ENCODE peak calls at places on chromosomes 4 and X, in ten cellular contexts. O, T, D, Y, V, J, X, B, S and H are unnamed samples.

GRCh38 chrX:15310117-15310516 is 5.3 kb downstream of the ASB11 start:
- DNase-seq in O (no peak), T (peak; percentile 50), D (no peak), Y (no peak), V (no peak), J (no peak), X (peak; percentile 33), B (no peak), S (no peak), H (no peak)

GRCh38 chr4:80183196-80184052 is 13.9 kb upstream of the PRDM8 start:
- DNase-seq in O (no peak), T (no peak), D (peak; percentile 53), Y (no peak), V (peak; percentile 68), J (no peak), X (no peak), B (peak; percentile 39), S (no peak), H (no peak)

GRCh38 chr4:39442910-39443480 is 15.7 kb downstream of the RPL9 start:
- DNase-seq in O (no peak), T (no peak), D (no peak), Y (no peak), V (no peak), J (no peak), X (no peak), B (no peak), S (no peak), H (no peak)

GRCh38 chrX:148540114-148540513 is 39.7 kb downstream of the AFF2 start:
- DNase-seq in O (no peak), T (no peak), D (no peak), Y (no peak), V (no peak), J (no peak), X (no peak), B (no peak), S (no peak), H (no peak)

GRCh38 chr4:177091515-177091914 is 218.2 kb upstream of the NEIL3 start:
- DNase-seq in O (no peak), T (no peak), D (no peak), Y (no peak), V (no peak), J (no peak), X (no peak), B (no peak), S (no peak), H (no peak)

GRCh38 chr4:125313497-125313896 is 1.3 kb upstream of the FAT4 start:
- DNase-seq in O (peak; percentile 45), T (peak; percentile 89), D (no peak), Y (no peak), V (no peak), J (peak; percentile 83), X (peak; percentile 58), B (no peak), S (peak; percentile 54), H (no peak)

GRCh38 chr4:151584101-151584500 is 175.1 kb downstream of the FHIP1A start:
- DNase-seq in O (no peak), T (no peak), D (no peak), Y (no peak), V (no peak), J (no peak), X (no peak), B (no peak), S (no peak), H (no peak)

GRCh38 chr4:150217804-150218203 is 139.6 kb downstream of the DCLK2 start:
- DNase-seq in O (no peak), T (no peak), D (no peak), Y (no peak), V (no peak), J (no peak), X (no peak), B (no peak), S (no peak), H (no peak)

GRCh38 chr4:80495847-80496246 is 160.3 kb downstream of the CFAP299 start:
- DNase-seq in O (no peak), T (no peak), D (no peak), Y (no peak), V (no peak), J (no peak), X (no peak), B (no peak), S (no peak), H (no peak)

GRCh38 chr4:7649741-7650531 is 215.2 kb upstream of the PSAPL1 start:
- DNase-seq in O (peak; percentile 9), T (no peak), D (peak; percentile 53), Y (no peak), V (peak; percentile 59), J (peak; percentile 70), X (no peak), B (peak; percentile 44), S (peak; percentile 94), H (no peak)

GRCh38 chrX:2664497-2664896 is 26.6 kb upstream of the CD99 start:
- DNase-seq in O (no peak), T (no peak), D (no peak), Y (no peak), V (no peak), J (peak; percentile 68), X (no peak), B (no peak), S (peak; percentile 59), H (no peak)

GRCh38 chr4:648579-649292 is 23.4 kb downstream of the PDE6B start:
- DNase-seq in O (no peak), T (peak; percentile 70), D (peak; percentile 43), Y (no peak), V (no peak), J (no peak), X (no peak), B (no peak), S (no peak), H (no peak)

GRCh38 chrX:119045884-119046283 is 26.9 kb upstream of the CT47C1 start:
- DNase-seq in O (no peak), T (no peak), D (no peak), Y (no peak), V (no peak), J (no peak), X (no peak), B (no peak), S (no peak), H (no peak)

GRCh38 chrX:2147928-2148327 is 352.8 kb downstream of the DHRSX start:
- DNase-seq in O (no peak), T (no peak), D (no peak), Y (no peak), V (no peak), J (no peak), X (no peak), B (no peak), S (no peak), H (no peak)

GRCh38 chr4:66169341-66169740 is 499.1 kb upstream of the EPHA5 start:
- DNase-seq in O (no peak), T (peak; percentile 46), D (no peak), Y (no peak), V (no peak), J (no peak), X (no peak), B (no peak), S (no peak), H (no peak)
- TF ChIP-seq CTCF in O (no peak), T (peak; percentile 18), D (no peak), Y (no peak), V (no peak), J (no peak), X (no peak), B (no peak), S (peak; percentile 2), H (no peak)

GRCh38 chrX:115952417-115953092 is 218.0 kb upstream of the AGTR2 start:
- DNase-seq in O (no peak), T (no peak), D (no peak), Y (no peak), V (no peak), J (no peak), X (no peak), B (no peak), S (no peak), H (no peak)

GRCh38 chrX:115958687-115959359 is 211.7 kb upstream of the AGTR2 start:
- DNase-seq in O (no peak), T (no peak), D (no peak), Y (no peak), V (no peak), J (no peak), X (no peak), B (no peak), S (no peak), H (no peak)

GRCh38 chrX:115960440-115961084 is 210.0 kb upstream of the AGTR2 start:
- DNase-seq in O (no peak), T (no peak), D (no peak), Y (no peak), V (no peak), J (no peak), X (no peak), B (no peak), S (no peak), H (no peak)

GRCh38 chrX:115957862-115958490 is 212.6 kb upstream of the AGTR2 start:
- DNase-seq in O (no peak), T (peak; percentile 24), D (no peak), Y (no peak), V (no peak), J (no peak), X (no peak), B (no peak), S (no peak), H (no peak)
- TF ChIP-seq CTCF in O (no peak), T (no peak), D (no peak), Y (no peak), V (no peak), J (no peak), X (no peak), B (no peak), S (no peak), H (no peak)

GRCh38 chr4:186392017-186392416 is 126.0 kb downstream of the F11 start:
- DNase-seq in O (no peak), T (no peak), D (no peak), Y (no peak), V (no peak), J (no peak), X (no peak), B (no peak), S (no peak), H (no peak)
- TF ChIP-seq CTCF in O (no peak), T (no peak), D (no peak), Y (no peak), V (no peak), J (no peak), X (no peak), B (no peak), S (no peak), H (no peak)

GRCh38 chrX:136626237-136626636 is 21.7 kb upstream of the CD40LG start:
- DNase-seq in O (no peak), T (no peak), D (no peak), Y (no peak), V (no peak), J (no peak), X (no peak), B (no peak), S (no peak), H (no peak)

GRCh38 chrX:136620780-136621179 is 27.2 kb upstream of the CD40LG start:
- DNase-seq in O (no peak), T (no peak), D (no peak), Y (no peak), V (no peak), J (no peak), X (no peak), B (no peak), S (no peak), H (no peak)

GRCh38 chrX:136622568-136622967 is 25.4 kb upstream of the CD40LG start:
- DNase-seq in O (no peak), T (no peak), D (no peak), Y (no peak), V (no peak), J (no peak), X (no peak), B (no peak), S (no peak), H (no peak)

GRCh38 chrX:136625246-136625645 is 22.7 kb upstream of the CD40LG start:
- DNase-seq in O (no peak), T (no peak), D (no peak), Y (no peak), V (no peak), J (no peak), X (no peak), B (no peak), S (no peak), H (no peak)

GRCh38 chrX:136623400-136623799 is 24.6 kb upstream of the CD40LG start:
- DNase-seq in O (no peak), T (no peak), D (no peak), Y (no peak), V (no peak), J (no peak), X (no peak), B (no peak), S (no peak), H (no peak)
- TF ChIP-seq CTCF in O (no peak), T (no peak), D (no peak), Y (no peak), V (no peak), J (no peak), X (no peak), B (no peak), S (no peak), H (no peak)